ENCODE peak calls at places on chromosomes 5 and 9, in six cellular contexts. One of them, this sample, is unnamed.

GRCh38 chr9:69118656-69119055 is 55.4 kb upstream of the TJP2 start:
- DNase-seq in HCT116: no peak
- DNase-seq in PC-3: no peak
- DNase-seq in neural progenitor cell: no peak
- DNase-seq in GM23248: no peak
- DNase-seq in GM23338: peak; percentile 0
- DNase-seq in this sample: no peak

GRCh38 chr9:95570646-95571045 is 53.9 kb upstream of the PTCH1 start:
- DNase-seq in GM23338: peak; percentile 34
- DNase-seq in PC-3: no peak
- DNase-seq in neural progenitor cell: no peak
- DNase-seq in GM23248: peak; percentile 15
- DNase-seq in HCT116: no peak
- DNase-seq in this sample: no peak

GRCh38 chr9:117927354-117927753 is 223.2 kb downstream of the TLR4 start:
- DNase-seq in neural progenitor cell: peak; percentile 25
- DNase-seq in HCT116: no peak
- DNase-seq in PC-3: no peak
- DNase-seq in GM23248: no peak
- DNase-seq in GM23338: peak; percentile 58
- DNase-seq in this sample: peak; percentile 26

GRCh38 chr5:53714324-53715010 is 154.0 kb downstream of the NDUFS4 start:
- DNase-seq in GM23248: peak; percentile 0
- DNase-seq in HCT116: no peak
- DNase-seq in neural progenitor cell: no peak
- DNase-seq in PC-3: peak; percentile 24
- DNase-seq in GM23338: no peak
- DNase-seq in this sample: no peak

GRCh38 chr9:137311171-137311970 is 9.3 kb upstream of the NRARP start:
- DNase-seq in GM23248: peak; percentile 53
- DNase-seq in GM23338: no peak
- DNase-seq in PC-3: peak; percentile 84
- DNase-seq in neural progenitor cell: peak; percentile 1
- DNase-seq in HCT116: peak; percentile 62
- DNase-seq in this sample: no peak

GRCh38 chr9:121133104-121133816 is 58.5 kb downstream of the CNTRL start:
- DNase-seq in GM23248: no peak
- DNase-seq in GM23338: peak; percentile 66
- DNase-seq in HCT116: no peak
- DNase-seq in PC-3: no peak
- DNase-seq in neural progenitor cell: no peak
- DNase-seq in this sample: no peak

GRCh38 chr9:136977223-136978072 is at the start of gene PTGDS:
- DNase-seq in PC-3: no peak
- DNase-seq in GM23248: no peak
- DNase-seq in neural progenitor cell: peak; percentile 53
- DNase-seq in HCT116: no peak
- DNase-seq in GM23338: peak; percentile 40
- DNase-seq in this sample: no peak

GRCh38 chr9:135000647-135001245 is 83.0 kb upstream of the FCN1 start:
- DNase-seq in GM23338: peak; percentile 37
- DNase-seq in neural progenitor cell: peak; percentile 29
- DNase-seq in GM23248: no peak
- DNase-seq in PC-3: no peak
- DNase-seq in HCT116: peak; percentile 19
- DNase-seq in this sample: peak; percentile 58

GRCh38 chr9:70110194-70111041 is 66.8 kb downstream of the MAMDC2 start:
- DNase-seq in GM23248: no peak
- DNase-seq in PC-3: no peak
- DNase-seq in HCT116: no peak
- DNase-seq in GM23338: no peak
- DNase-seq in neural progenitor cell: no peak
- DNase-seq in this sample: no peak

GRCh38 chr5:136057401-136057951 is 28.7 kb downstream of the TGFBI start:
- DNase-seq in neural progenitor cell: no peak
- DNase-seq in GM23338: no peak
- DNase-seq in GM23248: peak; percentile 43
- DNase-seq in PC-3: peak; percentile 22
- DNase-seq in HCT116: no peak
- DNase-seq in this sample: no peak

GRCh38 chr5:171521679-171522078 is 102.2 kb downstream of the FGF18 start:
- DNase-seq in neural progenitor cell: no peak
- DNase-seq in GM23338: peak; percentile 14
- DNase-seq in PC-3: peak; percentile 58
- DNase-seq in HCT116: no peak
- DNase-seq in GM23248: no peak
- DNase-seq in this sample: no peak

GRCh38 chr5:31226651-31227050 is 33.2 kb downstream of the CDH6 start:
- DNase-seq in HCT116: no peak
- DNase-seq in PC-3: no peak
- DNase-seq in neural progenitor cell: no peak
- DNase-seq in GM23248: no peak
- DNase-seq in GM23338: no peak
- DNase-seq in this sample: no peak

GRCh38 chr9:107439991-107440456 is 49.5 kb downstream of the KLF4 start:
- DNase-seq in neural progenitor cell: peak; percentile 83
- DNase-seq in HCT116: no peak
- DNase-seq in GM23248: no peak
- DNase-seq in GM23338: no peak
- DNase-seq in PC-3: no peak
- DNase-seq in this sample: no peak

GRCh38 chr5:37814699-37815098 is 25.1 kb downstream of the GDNF start:
- DNase-seq in GM23338: no peak
- DNase-seq in neural progenitor cell: no peak
- DNase-seq in HCT116: no peak
- DNase-seq in PC-3: peak; percentile 93
- DNase-seq in GM23248: no peak
- DNase-seq in this sample: no peak

GRCh38 chr9:90142580-90142979 is 500.0 kb downstream of the DIRAS2 start:
- DNase-seq in neural progenitor cell: peak; percentile 74
- DNase-seq in HCT116: peak; percentile 21
- DNase-seq in GM23338: peak; percentile 88
- DNase-seq in GM23248: peak; percentile 59
- DNase-seq in PC-3: peak; percentile 52
- DNase-seq in this sample: peak; percentile 59

GRCh38 chr9:34612788-34613390 is 992 bp upstream of the RPP25L start:
- DNase-seq in GM23338: peak; percentile 96
- DNase-seq in PC-3: peak; percentile 74
- DNase-seq in HCT116: peak; percentile 54
- DNase-seq in GM23248: peak; percentile 90
- DNase-seq in neural progenitor cell: peak; percentile 94
- DNase-seq in this sample: peak; percentile 86

GRCh38 chr9:121322737-121323448 is 47.2 kb downstream of the STOM start:
- DNase-seq in GM23338: no peak
- DNase-seq in GM23248: no peak
- DNase-seq in HCT116: no peak
- DNase-seq in PC-3: no peak
- DNase-seq in neural progenitor cell: no peak
- DNase-seq in this sample: no peak

GRCh38 chr9:8867148-8867547 is 1067.6 kb upstream of the DMAC1 start:
- DNase-seq in GM23338: no peak
- DNase-seq in GM23248: no peak
- DNase-seq in PC-3: no peak
- DNase-seq in neural progenitor cell: no peak
- DNase-seq in HCT116: no peak
- DNase-seq in this sample: no peak

GRCh38 chr9:22044583-22044982 is 35.5 kb upstream of the CDKN2B start:
- DNase-seq in neural progenitor cell: no peak
- DNase-seq in GM23248: peak; percentile 91
- DNase-seq in PC-3: peak; percentile 82
- DNase-seq in GM23338: no peak
- DNase-seq in HCT116: no peak
- DNase-seq in this sample: no peak

GRCh38 chr5:9627541-9627940 is 2.6 kb downstream of the TAS2R1 start:
- DNase-seq in neural progenitor cell: no peak
- DNase-seq in HCT116: no peak
- DNase-seq in GM23248: no peak
- DNase-seq in GM23338: no peak
- DNase-seq in PC-3: no peak
- DNase-seq in this sample: no peak

GRCh38 chr9:114163517-114163924 is 8.2 kb downstream of the COL27A1 start:
- DNase-seq in GM23338: peak; percentile 79
- DNase-seq in PC-3: no peak
- DNase-seq in HCT116: no peak
- DNase-seq in GM23248: peak; percentile 72
- DNase-seq in neural progenitor cell: peak; percentile 65
- DNase-seq in this sample: no peak

GRCh38 chr5:171810217-171810616 is 24.6 kb downstream of the SMIM23 start:
- DNase-seq in PC-3: no peak
- DNase-seq in HCT116: no peak
- DNase-seq in neural progenitor cell: no peak
- DNase-seq in GM23248: no peak
- DNase-seq in GM23338: no peak
- DNase-seq in this sample: no peak

GRCh38 chr5:64330728-64331231 is 165.1 kb downstream of the RNF180 start:
- DNase-seq in GM23248: no peak
- DNase-seq in HCT116: no peak
- DNase-seq in PC-3: no peak
- DNase-seq in GM23338: no peak
- DNase-seq in neural progenitor cell: no peak
- DNase-seq in this sample: no peak

GRCh38 chr9:86600291-86600690 is 246.1 kb upstream of the TUT7 start:
- DNase-seq in GM23338: no peak
- DNase-seq in PC-3: peak; percentile 2
- DNase-seq in GM23248: peak; percentile 48
- DNase-seq in neural progenitor cell: no peak
- DNase-seq in HCT116: no peak
- DNase-seq in this sample: no peak

GRCh38 chr9:86601697-86602096 is 247.5 kb upstream of the TUT7 start:
- DNase-seq in GM23248: no peak
- DNase-seq in HCT116: no peak
- DNase-seq in PC-3: no peak
- DNase-seq in GM23338: no peak
- DNase-seq in neural progenitor cell: no peak
- DNase-seq in this sample: no peak

GRCh38 chr9:86600977-86601376 is 246.8 kb upstream of the TUT7 start:
- DNase-seq in GM23248: no peak
- DNase-seq in HCT116: no peak
- DNase-seq in GM23338: no peak
- DNase-seq in PC-3: no peak
- DNase-seq in neural progenitor cell: no peak
- DNase-seq in this sample: no peak

GRCh38 chr9:86604741-86605140 is 250.5 kb upstream of the TUT7 start:
- DNase-seq in GM23248: peak; percentile 80
- DNase-seq in PC-3: no peak
- DNase-seq in neural progenitor cell: no peak
- DNase-seq in HCT116: no peak
- DNase-seq in GM23338: no peak
- DNase-seq in this sample: no peak

DNA sequence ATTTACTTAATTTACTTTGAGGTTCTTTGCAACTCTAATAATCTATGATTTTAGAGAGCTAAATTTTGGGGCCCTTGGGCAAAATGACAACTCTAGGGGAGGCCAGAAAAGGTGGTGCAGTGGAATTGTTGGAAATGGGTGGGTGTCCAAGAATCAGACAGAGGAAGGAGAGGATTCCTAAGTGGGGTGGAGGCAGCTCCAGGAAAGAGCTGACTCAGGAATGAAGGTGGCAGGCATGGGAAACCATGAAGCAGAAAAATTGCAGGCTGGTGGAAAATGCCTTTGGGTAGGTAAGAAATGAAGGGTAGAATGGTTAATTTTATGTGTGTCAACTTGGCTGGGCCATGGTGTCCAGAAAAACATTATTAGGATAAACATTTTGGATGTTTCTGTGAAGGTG is 248.5 kb upstream of the TUT7 start:
- DNase-seq in neural progenitor cell: no peak
- DNase-seq in PC-3: no peak
- DNase-seq in GM23248: peak; percentile 25
- DNase-seq in HCT116: no peak
- DNase-seq in GM23338: no peak
- DNase-seq in this sample: no peak
- H3K4me2 ChIP-seq in neural progenitor cell: peak overlapping the region; percentile 72
- H3K4me2 ChIP-seq in PC-3: no peak overlapping the region
- H3K4me2 ChIP-seq in GM23248: no peak overlapping the region
- H3K4me2 ChIP-seq in HCT116: no peak overlapping the region
- H3K4me2 ChIP-seq in GM23338: no peak overlapping the region
- H3K4me2 ChIP-seq in this sample: no peak overlapping the region

DNA sequence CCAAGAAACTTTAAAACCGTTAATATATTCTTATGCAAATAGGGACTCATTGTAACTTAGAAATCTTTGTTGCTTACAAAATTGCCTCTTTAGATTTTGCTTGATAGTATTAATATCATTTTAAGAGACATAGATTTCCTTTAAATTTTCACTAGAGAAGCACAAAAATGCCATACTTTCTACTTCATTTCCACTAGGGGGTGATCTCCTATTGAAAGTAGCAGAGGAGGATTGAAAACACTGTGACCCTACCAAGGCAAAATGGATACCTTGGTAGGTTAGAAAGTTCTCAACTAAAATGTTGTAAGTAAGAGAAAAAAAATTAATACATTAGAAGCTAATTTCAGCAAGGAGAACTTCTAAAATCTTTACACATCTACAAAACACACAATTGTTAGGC is 204.9 kb downstream of the CHSY3 start:
- DNase-seq in neural progenitor cell: peak; percentile 59
- DNase-seq in GM23338: peak; percentile 79
- DNase-seq in GM23248: peak; percentile 59
- DNase-seq in HCT116: peak; percentile 34
- DNase-seq in PC-3: peak; percentile 61
- DNase-seq in this sample: peak; percentile 50
- TF ChIP-seq EZH2phosphoT487 in neural progenitor cell: no peak
- TF ChIP-seq EZH2phosphoT487 in GM23338: no peak
- TF ChIP-seq EZH2phosphoT487 in GM23248: no peak
- TF ChIP-seq EZH2phosphoT487 in HCT116: no peak
- TF ChIP-seq EZH2phosphoT487 in PC-3: no peak
- TF ChIP-seq EZH2phosphoT487 in this sample: no peak

GRCh38 chr5:16869821-16870796 is 66.0 kb downstream of the MYO10 start:
- DNase-seq in PC-3: peak; percentile 99
- DNase-seq in HCT116: peak; percentile 71
- DNase-seq in neural progenitor cell: no peak
- DNase-seq in GM23338: no peak
- DNase-seq in GM23248: peak; percentile 71
- DNase-seq in this sample: no peak
- H3K4me2 ChIP-seq in PC-3: peak overlapping the region; percentile 74
- H3K4me2 ChIP-seq in HCT116: peak overlapping the region; percentile 80
- H3K4me2 ChIP-seq in neural progenitor cell: no peak overlapping the region
- H3K4me2 ChIP-seq in GM23338: peak overlapping the region; percentile 70
- H3K4me2 ChIP-seq in GM23248: no peak overlapping the region
- H3K4me2 ChIP-seq in this sample: no peak overlapping the region

GRCh38 chr5:150510460-150511263 is 2.7 kb downstream of the NDST1 start:
- DNase-seq in HCT116: no peak
- DNase-seq in PC-3: no peak
- DNase-seq in neural progenitor cell: no peak
- DNase-seq in GM23248: peak; percentile 20
- DNase-seq in GM23338: peak; percentile 35
- DNase-seq in this sample: no peak
- TF ChIP-seq EZH2phosphoT487 in HCT116: no peak
- TF ChIP-seq EZH2phosphoT487 in PC-3: no peak
- TF ChIP-seq EZH2phosphoT487 in neural progenitor cell: no peak
- TF ChIP-seq EZH2phosphoT487 in GM23248: no peak
- TF ChIP-seq EZH2phosphoT487 in GM23338: no peak
- TF ChIP-seq EZH2phosphoT487 in this sample: no peak

GRCh38 chr5:113425909-113426308 is 8.9 kb downstream of the TSSK1B start:
- DNase-seq in GM23248: no peak
- DNase-seq in neural progenitor cell: no peak
- DNase-seq in PC-3: no peak
- DNase-seq in GM23338: no peak
- DNase-seq in HCT116: no peak
- DNase-seq in this sample: no peak
- H3K4me2 ChIP-seq in GM23248: no peak overlapping the region
- H3K4me2 ChIP-seq in neural progenitor cell: no peak overlapping the region
- H3K4me2 ChIP-seq in PC-3: no peak overlapping the region
- H3K4me2 ChIP-seq in GM23338: no peak overlapping the region
- H3K4me2 ChIP-seq in HCT116: no peak overlapping the region
- H3K4me2 ChIP-seq in this sample: no peak overlapping the region